ENCODE peak calls at places on chromosomes 6 and 20, in six cellular contexts. K is mesendoderm, B is left colon, P is HEK293T, Q is transverse colon, V is RPMI7951. Y is an unnamed sample.

GRCh38 chr20:47927385-47927851 is 142.1 kb upstream of the SULF2 start:
- DNase-seq in K (no peak), P (no peak), Q (no peak), B (no peak), V (peak), Y (no peak)

GRCh38 chr6:45423901-45424627 is 46.3 kb upstream of the SUPT3H start:
- DNase-seq in K (peak), P (no peak), Q (peak), V (peak), B (no peak), Y (no peak)

GRCh38 chr6:296151-297122 is 4.2 kb downstream of the DUSP22 start:
- DNase-seq in P (no peak), Q (peak), B (no peak), V (no peak), K (no peak), Y (no peak)

GRCh38 chr20:11850901-11851300 is 66.8 kb upstream of the BTBD3 start:
- DNase-seq in K (no peak), B (no peak), V (peak), Q (no peak), P (no peak), Y (no peak)

GRCh38 chr6:135183532-135184440 is 2.7 kb downstream of the MYB start:
- DNase-seq in V (no peak), P (peak), Q (peak), B (peak), K (peak), Y (peak)

GRCh38 chr6:100228437-100229424 is 234.7 kb upstream of the MCHR2 start:
- DNase-seq in P (peak), B (peak), V (peak), Q (peak), K (peak), Y (peak)

GRCh38 chr6:126718600-126719327 is 378.8 kb downstream of the CENPW start:
- DNase-seq in K (no peak), B (no peak), P (no peak), Q (no peak), V (no peak), Y (no peak)

GRCh38 chr20:8389381-8390368 is 257.6 kb downstream of the PLCB1 start:
- DNase-seq in P (peak), K (peak), B (no peak), V (peak), Q (no peak), Y (peak)

GRCh38 chr6:6875818-6876470 is 231.8 kb upstream of the RREB1 start:
- DNase-seq in K (no peak), B (no peak), Q (no peak), P (no peak), V (peak), Y (no peak)

GRCh38 chr6:28944412-28945006 is 20.7 kb upstream of the TRIM27 start:
- DNase-seq in B (no peak), Q (peak), V (peak), P (no peak), K (peak), Y (no peak)

GRCh38 chr20:17969884-17970409 is 1.1 kb downstream of the MGME1 start:
- DNase-seq in B (no peak), V (peak), Q (peak), P (no peak), K (peak), Y (no peak)

GRCh38 chr6:32883789-32884188 is 29.8 kb downstream of the PSMB9 start:
- DNase-seq in K (peak), Q (no peak), V (peak), P (no peak), B (peak), Y (no peak)

GRCh38 chr6:16704706-16705402 is 56.4 kb downstream of the ATXN1 start:
- DNase-seq in V (no peak), B (no peak), K (no peak), Q (no peak), P (no peak), Y (no peak)

GRCh38 chr6:170250451-170250850 is 40.4 kb downstream of the DLL1 start:
- DNase-seq in Q (no peak), V (no peak), B (no peak), K (no peak), P (no peak), Y (no peak)

GRCh38 chr20:57783956-57784837 is 74.4 kb upstream of the PMEPA1 start:
- DNase-seq in P (no peak), K (no peak), V (no peak), B (peak), Q (no peak), Y (no peak)

GRCh38 chr20:61701401-61701800 is 364.3 kb downstream of the TAF4 start:
- DNase-seq in P (no peak), B (no peak), Q (no peak), V (no peak), K (no peak), Y (no peak)

GRCh38 chr6:17672064-17672718 is 34.5 kb downstream of the NUP153 start:
- DNase-seq in P (no peak), Q (no peak), K (no peak), V (no peak), B (no peak), Y (no peak)

GRCh38 chr6:53956068-53956711 is 155.1 kb upstream of the MLIP start:
- DNase-seq in P (peak), B (peak), V (peak), Q (peak), K (peak), Y (peak)

GRCh38 chr6:157911786-157912185 is 69.9 kb upstream of the SYNJ2 start:
- DNase-seq in K (no peak), P (no peak), V (no peak), B (no peak), Q (no peak), Y (peak)

GRCh38 chr6:166626177-166627038 is 643 bp downstream of the RPS6KA2 start:
- DNase-seq in B (peak), Q (peak), V (no peak), K (peak), P (peak), Y (no peak)

GRCh38 chr20:41609476-41609875 is 8.7 kb downstream of the CHD6 start:
- DNase-seq in V (no peak), Q (no peak), K (no peak), B (no peak), P (no peak), Y (no peak)

GRCh38 chr6:14661188-14661587 is 543.6 kb downstream of the CD83 start:
- DNase-seq in B (no peak), Q (no peak), P (no peak), V (no peak), K (no peak), Y (no peak)

GRCh38 chr6:104381907-104382306 is 477.8 kb downstream of the HACE1 start:
- DNase-seq in B (no peak), V (no peak), K (peak), P (no peak), Q (no peak), Y (no peak)

GRCh38 chr20:44745560-44746366 is at the start of gene KCNK15:
- DNase-seq in B (no peak), K (peak), V (no peak), Q (peak), P (no peak), Y (no peak)

GRCh38 chr6:116090251-116090650 is 10.4 kb upstream of the NT5DC1 start:
- DNase-seq in V (no peak), B (no peak), Q (no peak), P (no peak), K (no peak), Y (no peak)

GRCh38 chr20:18266282-18266681 is 22.0 kb upstream of the ZNF133 start:
- DNase-seq in P (no peak), K (no peak), B (no peak), V (no peak), Q (no peak), Y (no peak)

GRCh38 chr6:28544211-28544610 is 18.5 kb downstream of the GPX5 start:
- DNase-seq in P (no peak), B (no peak), Q (no peak), K (peak), V (no peak), Y (no peak)

GRCh38 chr6:33781105-33781975 is 7.6 kb downstream of the LEMD2 start:
- DNase-seq in K (peak), Q (no peak), P (no peak), V (peak), B (no peak), Y (no peak)

GRCh38 chr6:19812512-19813119 is 24.6 kb upstream of the ID4 start:
- DNase-seq in B (no peak), P (peak), V (peak), Q (no peak), K (peak), Y (no peak)

GRCh38 chr6:854405-855073 is 161.6 kb upstream of the EXOC2 start:
- DNase-seq in Q (no peak), P (no peak), V (no peak), K (no peak), B (no peak), Y (no peak)

GRCh38 chr6:125393449-125393858 is 91.7 kb upstream of the HDDC2 start:
- DNase-seq in Q (no peak), K (no peak), B (no peak), V (peak), P (no peak), Y (no peak)

GRCh38 chr20:61800359-61801064 is 265.2 kb downstream of the TAF4 start:
- DNase-seq in K (no peak), B (no peak), P (no peak), V (no peak), Q (no peak), Y (no peak)

GRCh38 chr6:158758941-158759479 is 60.2 kb downstream of the EZR start:
- DNase-seq in B (no peak), P (no peak), K (no peak), V (no peak), Q (no peak), Y (no peak)

GRCh38 chr20:62900692-62901584 is 25.4 kb downstream of the DIDO1 start:
- DNase-seq in V (no peak), P (peak), K (peak), Q (peak), B (peak), Y (peak)

GRCh38 chr6:1636971-1637871 is 27.5 kb downstream of the FOXC1 start:
- DNase-seq in Q (no peak), B (no peak), K (no peak), V (peak), P (no peak), Y (no peak)

GRCh38 chr6:19869464-19869863 is 32.3 kb downstream of the ID4 start:
- DNase-seq in V (no peak), B (no peak), P (no peak), K (peak), Q (no peak), Y (no peak)

GRCh38 chr6:44269921-44270525 is at the start of gene TMEM151B:
- DNase-seq in P (no peak), K (no peak), Q (no peak), B (no peak), V (no peak), Y (no peak)